ENCODE peak calls at places on chromosomes 13 and 19, in ten cellular contexts. One of them, this sample, is unnamed.

GRCh38 chr13:23715762-23716235 is 145.6 kb downstream of the TNFRSF19 start:
- DNase-seq in HFF-Myc: no peak
- DNase-seq in osteoblast: no peak
- DNase-seq in tibial artery: no peak
- DNase-seq in IMR-90: no peak
- DNase-seq in HL-60: no peak
- DNase-seq in spleen: no peak
- DNase-seq in thoracic aorta: no peak
- DNase-seq in kidney: no peak
- DNase-seq in left ventricle myocardium inferior: no peak
- DNase-seq in this sample: no peak

GRCh38 chr19:49398001-49398615 is 10.1 kb downstream of the KASH5 start:
- DNase-seq in HFF-Myc: no peak
- DNase-seq in HL-60: no peak
- DNase-seq in spleen: no peak
- DNase-seq in tibial artery: no peak
- DNase-seq in kidney: no peak
- DNase-seq in IMR-90: no peak
- DNase-seq in osteoblast: no peak
- DNase-seq in left ventricle myocardium inferior: no peak
- DNase-seq in thoracic aorta: no peak
- DNase-seq in this sample: no peak

GRCh38 chr13:110565296-110565695 is 3.8 kb upstream of the RAB20 start:
- DNase-seq in thoracic aorta: no peak
- DNase-seq in HL-60: no peak
- DNase-seq in osteoblast: no peak
- DNase-seq in spleen: no peak
- DNase-seq in HFF-Myc: peak
- DNase-seq in kidney: no peak
- DNase-seq in left ventricle myocardium inferior: no peak
- DNase-seq in tibial artery: no peak
- DNase-seq in IMR-90: no peak
- DNase-seq in this sample: no peak

GRCh38 chr19:57348136-57348535 is 2.9 kb upstream of the ZNF304 start:
- DNase-seq in osteoblast: no peak
- DNase-seq in IMR-90: peak
- DNase-seq in spleen: no peak
- DNase-seq in HFF-Myc: no peak
- DNase-seq in tibial artery: no peak
- DNase-seq in kidney: no peak
- DNase-seq in HL-60: no peak
- DNase-seq in thoracic aorta: no peak
- DNase-seq in left ventricle myocardium inferior: no peak
- DNase-seq in this sample: no peak

GRCh38 chr13:113002206-113002821 is 33.3 kb downstream of the MCF2L start:
- DNase-seq in IMR-90: no peak
- DNase-seq in tibial artery: no peak
- DNase-seq in osteoblast: no peak
- DNase-seq in spleen: no peak
- DNase-seq in kidney: no peak
- DNase-seq in HFF-Myc: no peak
- DNase-seq in thoracic aorta: no peak
- DNase-seq in HL-60: no peak
- DNase-seq in left ventricle myocardium inferior: no peak
- DNase-seq in this sample: no peak

GRCh38 chr19:709196-709964 is 645 bp downstream of the PALM start:
- DNase-seq in HFF-Myc: no peak
- DNase-seq in osteoblast: peak
- DNase-seq in HL-60: no peak
- DNase-seq in left ventricle myocardium inferior: no peak
- DNase-seq in spleen: no peak
- DNase-seq in kidney: peak
- DNase-seq in tibial artery: no peak
- DNase-seq in thoracic aorta: no peak
- DNase-seq in IMR-90: no peak
- DNase-seq in this sample: no peak

GRCh38 chr19:8194528-8195275 is 14.5 kb upstream of the CERS4 start:
- DNase-seq in kidney: no peak
- DNase-seq in spleen: peak
- DNase-seq in HL-60: peak
- DNase-seq in osteoblast: no peak
- DNase-seq in tibial artery: no peak
- DNase-seq in HFF-Myc: no peak
- DNase-seq in IMR-90: no peak
- DNase-seq in thoracic aorta: no peak
- DNase-seq in left ventricle myocardium inferior: no peak
- DNase-seq in this sample: no peak

GRCh38 chr13:74158028-74158427 is 23.8 kb upstream of the KLF12 start:
- DNase-seq in kidney: peak
- DNase-seq in left ventricle myocardium inferior: peak
- DNase-seq in spleen: no peak
- DNase-seq in osteoblast: no peak
- DNase-seq in IMR-90: peak
- DNase-seq in HFF-Myc: no peak
- DNase-seq in tibial artery: no peak
- DNase-seq in HL-60: no peak
- DNase-seq in thoracic aorta: no peak
- DNase-seq in this sample: no peak

GRCh38 chr19:55958356-55958755 is 10.7 kb downstream of the NLRP8 start:
- DNase-seq in HL-60: no peak
- DNase-seq in IMR-90: no peak
- DNase-seq in kidney: no peak
- DNase-seq in thoracic aorta: no peak
- DNase-seq in tibial artery: no peak
- DNase-seq in HFF-Myc: no peak
- DNase-seq in osteoblast: no peak
- DNase-seq in left ventricle myocardium inferior: no peak
- DNase-seq in spleen: no peak
- DNase-seq in this sample: no peak

GRCh38 chr13:94433055-94433947 is 46.2 kb downstream of the DCT start:
- DNase-seq in IMR-90: no peak
- DNase-seq in HFF-Myc: no peak
- DNase-seq in HL-60: peak
- DNase-seq in kidney: no peak
- DNase-seq in thoracic aorta: no peak
- DNase-seq in tibial artery: no peak
- DNase-seq in osteoblast: no peak
- DNase-seq in spleen: no peak
- DNase-seq in left ventricle myocardium inferior: no peak
- DNase-seq in this sample: no peak

GRCh38 chr19:10001899-10002298 is 8.4 kb downstream of the COL5A3 start:
- DNase-seq in left ventricle myocardium inferior: peak
- DNase-seq in IMR-90: no peak
- DNase-seq in HFF-Myc: no peak
- DNase-seq in tibial artery: no peak
- DNase-seq in kidney: no peak
- DNase-seq in spleen: no peak
- DNase-seq in osteoblast: peak
- DNase-seq in HL-60: no peak
- DNase-seq in thoracic aorta: no peak
- DNase-seq in this sample: no peak

GRCh38 chr13:97382276-97382675 is 51.7 kb upstream of the RAP2A start:
- DNase-seq in IMR-90: no peak
- DNase-seq in HL-60: no peak
- DNase-seq in left ventricle myocardium inferior: no peak
- DNase-seq in osteoblast: no peak
- DNase-seq in HFF-Myc: no peak
- DNase-seq in kidney: no peak
- DNase-seq in thoracic aorta: no peak
- DNase-seq in spleen: no peak
- DNase-seq in tibial artery: no peak
- DNase-seq in this sample: no peak

GRCh38 chr19:46478356-46478986 is 7.1 kb upstream of the PNMA8A start:
- DNase-seq in kidney: peak
- DNase-seq in left ventricle myocardium inferior: no peak
- DNase-seq in osteoblast: peak
- DNase-seq in spleen: no peak
- DNase-seq in HFF-Myc: no peak
- DNase-seq in IMR-90: peak
- DNase-seq in thoracic aorta: no peak
- DNase-seq in tibial artery: no peak
- DNase-seq in HL-60: no peak
- DNase-seq in this sample: no peak

GRCh38 chr13:91017031-91017668 is 330.3 kb upstream of the MIR17HG start:
- DNase-seq in osteoblast: peak
- DNase-seq in left ventricle myocardium inferior: no peak
- DNase-seq in tibial artery: no peak
- DNase-seq in HL-60: peak
- DNase-seq in HFF-Myc: peak
- DNase-seq in thoracic aorta: no peak
- DNase-seq in kidney: no peak
- DNase-seq in spleen: no peak
- DNase-seq in IMR-90: peak
- DNase-seq in this sample: no peak

GRCh38 chr19:50516456-50516855 is 2.7 kb upstream of the ASPDH start:
- DNase-seq in tibial artery: no peak
- DNase-seq in left ventricle myocardium inferior: no peak
- DNase-seq in kidney: peak
- DNase-seq in spleen: peak
- DNase-seq in osteoblast: no peak
- DNase-seq in thoracic aorta: no peak
- DNase-seq in HFF-Myc: no peak
- DNase-seq in IMR-90: no peak
- DNase-seq in HL-60: no peak
- DNase-seq in this sample: peak

GRCh38 chr13:98397221-98397620 is 179.7 kb downstream of the STK24 start:
- DNase-seq in left ventricle myocardium inferior: no peak
- DNase-seq in spleen: no peak
- DNase-seq in osteoblast: peak
- DNase-seq in thoracic aorta: no peak
- DNase-seq in HFF-Myc: no peak
- DNase-seq in IMR-90: peak
- DNase-seq in HL-60: no peak
- DNase-seq in kidney: no peak
- DNase-seq in tibial artery: no peak
- DNase-seq in this sample: no peak
- TF ChIP-seq CTCF in left ventricle myocardium inferior: peak
- TF ChIP-seq CTCF in spleen: no peak
- TF ChIP-seq CTCF in osteoblast: peak
- TF ChIP-seq CTCF in thoracic aorta: no peak
- TF ChIP-seq CTCF in HFF-Myc: no peak
- TF ChIP-seq CTCF in IMR-90: peak
- TF ChIP-seq CTCF in HL-60: no peak
- TF ChIP-seq CTCF in kidney: peak
- TF ChIP-seq CTCF in tibial artery: peak
- TF ChIP-seq CTCF in this sample: peak

GRCh38 chr19:44756089-44756562 is 7.6 kb downstream of the BCL3 start:
- DNase-seq in HFF-Myc: no peak
- DNase-seq in HL-60: no peak
- DNase-seq in osteoblast: peak
- DNase-seq in spleen: no peak
- DNase-seq in kidney: peak
- DNase-seq in tibial artery: no peak
- DNase-seq in thoracic aorta: no peak
- DNase-seq in left ventricle myocardium inferior: no peak
- DNase-seq in IMR-90: no peak
- DNase-seq in this sample: no peak

GRCh38 chr19:44755219-44755618 is 6.7 kb downstream of the BCL3 start:
- DNase-seq in HFF-Myc: no peak
- DNase-seq in spleen: no peak
- DNase-seq in HL-60: no peak
- DNase-seq in IMR-90: no peak
- DNase-seq in thoracic aorta: no peak
- DNase-seq in left ventricle myocardium inferior: no peak
- DNase-seq in kidney: peak
- DNase-seq in tibial artery: no peak
- DNase-seq in osteoblast: peak
- DNase-seq in this sample: no peak

GRCh38 chr19:44757735-44758505 is 9.4 kb downstream of the BCL3 start:
- DNase-seq in left ventricle myocardium inferior: peak
- DNase-seq in HFF-Myc: no peak
- DNase-seq in osteoblast: peak
- DNase-seq in spleen: peak
- DNase-seq in thoracic aorta: no peak
- DNase-seq in kidney: peak
- DNase-seq in HL-60: no peak
- DNase-seq in IMR-90: peak
- DNase-seq in tibial artery: peak
- DNase-seq in this sample: no peak

GRCh38 chr19:44758596-44758995 is 10.1 kb downstream of the BCL3 start:
- DNase-seq in left ventricle myocardium inferior: peak
- DNase-seq in IMR-90: no peak
- DNase-seq in tibial artery: no peak
- DNase-seq in spleen: no peak
- DNase-seq in osteoblast: peak
- DNase-seq in kidney: peak
- DNase-seq in thoracic aorta: no peak
- DNase-seq in HL-60: no peak
- DNase-seq in HFF-Myc: no peak
- DNase-seq in this sample: no peak

GRCh38 chr19:44757057-44757734 is 8.7 kb downstream of the BCL3 start:
- DNase-seq in osteoblast: peak
- DNase-seq in kidney: peak
- DNase-seq in IMR-90: peak
- DNase-seq in tibial artery: peak
- DNase-seq in left ventricle myocardium inferior: peak
- DNase-seq in spleen: no peak
- DNase-seq in thoracic aorta: peak
- DNase-seq in HL-60: no peak
- DNase-seq in HFF-Myc: no peak
- DNase-seq in this sample: no peak
- TF ChIP-seq CTCF in osteoblast: no peak
- TF ChIP-seq CTCF in kidney: no peak
- TF ChIP-seq CTCF in IMR-90: no peak
- TF ChIP-seq CTCF in tibial artery: no peak
- TF ChIP-seq CTCF in left ventricle myocardium inferior: no peak
- TF ChIP-seq CTCF in spleen: no peak
- TF ChIP-seq CTCF in thoracic aorta: peak
- TF ChIP-seq CTCF in HL-60: no peak
- TF ChIP-seq CTCF in HFF-Myc: no peak
- TF ChIP-seq CTCF in this sample: no peak

GRCh38 chr19:45401815-45402468 is 2.9 kb downstream of the PPP1R13L start:
- DNase-seq in HFF-Myc: no peak
- DNase-seq in spleen: no peak
- DNase-seq in osteoblast: no peak
- DNase-seq in HL-60: no peak
- DNase-seq in tibial artery: no peak
- DNase-seq in thoracic aorta: no peak
- DNase-seq in kidney: no peak
- DNase-seq in IMR-90: no peak
- DNase-seq in left ventricle myocardium inferior: no peak
- DNase-seq in this sample: no peak
- TF ChIP-seq CTCF in HFF-Myc: peak
- TF ChIP-seq CTCF in spleen: peak
- TF ChIP-seq CTCF in osteoblast: no peak
- TF ChIP-seq CTCF in HL-60: no peak
- TF ChIP-seq CTCF in tibial artery: peak
- TF ChIP-seq CTCF in thoracic aorta: no peak
- TF ChIP-seq CTCF in kidney: no peak
- TF ChIP-seq CTCF in IMR-90: no peak
- TF ChIP-seq CTCF in left ventricle myocardium inferior: no peak
- TF ChIP-seq CTCF in this sample: no peak

GRCh38 chr19:12648088-12648487 is 18.5 kb downstream of the MAN2B1 start:
- DNase-seq in HFF-Myc: no peak
- DNase-seq in kidney: peak
- DNase-seq in left ventricle myocardium inferior: no peak
- DNase-seq in tibial artery: no peak
- DNase-seq in spleen: no peak
- DNase-seq in osteoblast: peak
- DNase-seq in thoracic aorta: no peak
- DNase-seq in HL-60: no peak
- DNase-seq in IMR-90: no peak
- DNase-seq in this sample: no peak
- TF ChIP-seq CTCF in HFF-Myc: peak
- TF ChIP-seq CTCF in kidney: peak
- TF ChIP-seq CTCF in left ventricle myocardium inferior: peak
- TF ChIP-seq CTCF in tibial artery: no peak
- TF ChIP-seq CTCF in spleen: no peak
- TF ChIP-seq CTCF in osteoblast: peak
- TF ChIP-seq CTCF in thoracic aorta: no peak
- TF ChIP-seq CTCF in HL-60: no peak
- TF ChIP-seq CTCF in IMR-90: no peak
- TF ChIP-seq CTCF in this sample: peak

This sample was measured in chondrocyte.